ENCODE peak calls at places on chromosomes 1 and 21, in seven cellular contexts. C, V, W, K, X, T and J are unnamed samples.
A peak's percentile ranks its signal among the peaks of the same experiment; 100 is the strongest.

GRCh38 chr1:18373151-18373550 is 107.6 kb upstream of the KLHDC7A start:
- DNase-seq in X (no peak), V (no peak), C (no peak), K (no peak), T (no peak), W (no peak), J (no peak)

GRCh38 chr21:33587792-33588484 is 546 bp downstream of the DONSON start:
- DNase-seq in T (peak; percentile 21), V (peak; percentile 51), K (peak; percentile 38), W (no peak), C (peak; percentile 41), X (no peak), J (peak; percentile 79)

GRCh38 chr1:236280438-236281285 is 1.1 kb downstream of the ERO1B start:
- DNase-seq in V (no peak), K (peak; percentile 41), C (peak; percentile 19), X (no peak), W (no peak), T (peak; percentile 23), J (no peak)

GRCh38 chr1:213960963-213961362 is 26.8 kb upstream of the PROX1 start:
- DNase-seq in X (no peak), K (no peak), C (no peak), T (no peak), W (no peak), V (no peak), J (no peak)

GRCh38 chr1:8816306-8816705 is 1.1 kb downstream of the RERE start:
- DNase-seq in C (no peak), V (peak; percentile 78), W (no peak), T (no peak), X (no peak), K (no peak), J (no peak)

GRCh38 chr1:86741947-86742572 is 37.7 kb downstream of the SH3GLB1 start:
- DNase-seq in C (no peak), V (peak; percentile 67), K (peak; percentile 28), T (no peak), X (no peak), W (peak; percentile 3), J (no peak)

GRCh38 chr1:46535063-46535462 is 16.4 kb downstream of the KNCN start:
- DNase-seq in W (no peak), C (no peak), T (no peak), X (no peak), V (no peak), K (peak; percentile 57), J (no peak)

GRCh38 chr1:234373064-234373937 is at the start of gene COA6:
- DNase-seq in C (peak; percentile 82), X (peak; percentile 89), K (peak; percentile 88), W (peak; percentile 91), V (peak; percentile 97), T (peak; percentile 90), J (peak; percentile 95)

GRCh38 chr1:196372896-196373536 is 235.2 kb downstream of the KCNT2 start:
- DNase-seq in X (no peak), T (no peak), C (no peak), K (no peak), V (peak; percentile 54), W (peak; percentile 8), J (no peak)

GRCh38 chr1:183962903-183963302 is 74.6 kb downstream of the COLGALT2 start:
- DNase-seq in W (no peak), C (no peak), V (no peak), T (no peak), K (no peak), X (no peak), J (no peak)

GRCh38 chr1:162111572-162111971 is 42.1 kb downstream of the NOS1AP start:
- DNase-seq in K (no peak), V (no peak), C (no peak), W (no peak), T (no peak), X (no peak), J (no peak)

GRCh38 chr21:39217356-39218081 is 34.3 kb upstream of the PSMG1 start:
- DNase-seq in X (no peak), K (no peak), V (no peak), C (no peak), W (no peak), T (no peak), J (no peak)

GRCh38 chr1:81305997-81306452 is 494.7 kb upstream of the ADGRL2 start:
- DNase-seq in C (no peak), K (no peak), V (peak; percentile 65), X (no peak), W (no peak), T (no peak), J (no peak)

GRCh38 chr1:171717080-171717479 is 24.8 kb downstream of the VAMP4 start:
- DNase-seq in T (no peak), K (no peak), W (no peak), V (peak; percentile 1), X (peak; percentile 16), C (no peak), J (no peak)

GRCh38 chr1:93964777-93965200 is 55.6 kb upstream of the GCLM start:
- DNase-seq in V (no peak), W (no peak), X (no peak), C (no peak), T (no peak), K (no peak), J (no peak)

GRCh38 chr1:200359610-200360163 is 50.1 kb downstream of the ZNF281 start:
- DNase-seq in X (no peak), C (no peak), V (no peak), K (no peak), W (peak; percentile 56), T (no peak), J (no peak)

GRCh38 chr1:246301553-246302250 is 205.4 kb downstream of the SMYD3 start:
- DNase-seq in C (no peak), W (no peak), V (no peak), X (no peak), T (no peak), K (no peak), J (no peak)

GRCh38 chr21:42071146-42071737 is at the start of gene UMODL1:
- DNase-seq in C (no peak), V (no peak), T (no peak), K (no peak), X (no peak), W (no peak), J (no peak)

GRCh38 chr1:156310962-156311361 is 11.9 kb upstream of the VHLL start:
- DNase-seq in C (no peak), T (no peak), V (no peak), W (peak; percentile 89), X (no peak), K (peak; percentile 23), J (no peak)

GRCh38 chr1:94202241-94202640 is 35.1 kb downstream of the ARHGAP29 start:
- DNase-seq in X (no peak), W (no peak), T (no peak), K (no peak), V (no peak), C (no peak), J (no peak)

GRCh38 chr1:116386042-116386441 is 13.0 kb downstream of the ATP1A1 start:
- DNase-seq in K (no peak), C (no peak), V (no peak), T (no peak), X (no peak), W (no peak), J (no peak)

GRCh38 chr1:92909321-92909720 is 51.9 kb downstream of the DIPK1A start:
- DNase-seq in T (no peak), C (no peak), K (no peak), X (peak; percentile 61), W (no peak), V (no peak), J (no peak)

GRCh38 chr1:231800071-231800470 is 173.5 kb downstream of the DISC1 start:
- DNase-seq in X (no peak), W (no peak), K (no peak), V (no peak), T (no peak), C (no peak), J (no peak)

GRCh38 chr1:78370356-78370755 is 120.4 kb upstream of the PTGFR start:
- DNase-seq in X (no peak), C (no peak), V (peak; percentile 43), W (no peak), T (no peak), K (no peak), J (no peak)

GRCh38 chr1:185912504-185912903 is 178.3 kb downstream of the HMCN1 start:
- DNase-seq in V (peak; percentile 18), T (no peak), C (no peak), W (no peak), K (no peak), X (no peak), J (no peak)

GRCh38 chr1:185916866-185917265 is 182.7 kb downstream of the HMCN1 start:
- DNase-seq in X (no peak), K (no peak), V (no peak), W (no peak), T (no peak), C (no peak), J (no peak)

GRCh38 chr1:185917646-185918045 is 183.5 kb downstream of the HMCN1 start:
- DNase-seq in X (no peak), T (no peak), K (no peak), C (no peak), V (peak; percentile 50), W (no peak), J (no peak)

GRCh38 chr1:185914089-185914488 is 179.9 kb downstream of the HMCN1 start:
- DNase-seq in W (no peak), X (no peak), T (no peak), V (peak; percentile 28), C (no peak), K (no peak), J (no peak)

GRCh38 chr1:185911978-185912377 is 177.8 kb downstream of the HMCN1 start:
- DNase-seq in X (no peak), T (no peak), W (no peak), K (no peak), V (no peak), C (no peak), J (no peak)
- H3K4me3 ChIP-seq in X (no peak overlapping the region), T (no peak overlapping the region), W (no peak overlapping the region), K (no peak overlapping the region), V (no peak overlapping the region), C (no peak overlapping the region), J (no peak overlapping the region)

GRCh38 chr1:14390816-14391215 is 207.7 kb upstream of the KAZN start:
- DNase-seq in W (no peak), V (no peak), C (no peak), K (peak; percentile 15), T (no peak), X (no peak), J (no peak)

GRCh38 chr1:14392887-14393365 is 205.6 kb upstream of the KAZN start:
- DNase-seq in C (no peak), V (no peak), T (no peak), K (no peak), W (no peak), X (no peak), J (no peak)

GRCh38 chr1:14392161-14392886 is 206.2 kb upstream of the KAZN start:
- DNase-seq in V (no peak), W (no peak), T (no peak), C (no peak), K (no peak), X (no peak), J (no peak)
- TF ChIP-seq CTCF in V (no peak), W (no peak), T (no peak), C (no peak), K (no peak), X (no peak), J (no peak)

GRCh38 chr1:181077576-181078242 is 10.8 kb upstream of the IER5 start:
- DNase-seq in W (no peak), K (no peak), X (no peak), C (no peak), T (no peak), V (no peak), J (no peak)
- H3K4me3 ChIP-seq in W (no peak overlapping the region), K (no peak overlapping the region), X (no peak overlapping the region), C (no peak overlapping the region), T (no peak overlapping the region), V (no peak overlapping the region), J (no peak overlapping the region)

GRCh38 chr1:228161381-228161780 is 4.2 kb upstream of the IBA57 start:
- DNase-seq in K (no peak), V (no peak), X (no peak), T (no peak), C (no peak), W (no peak), J (no peak)
- TF ChIP-seq CTCF in K (no peak), V (no peak), X (no peak), T (no peak), C (no peak), W (no peak), J (no peak)